ENCODE peak calls at places on chromosomes 2 and 18, in six cellular contexts. One of them, this sample, is unnamed. For H3K36me3, the result is how much of the 10 kb centered on the place peaks cover.

GRCh38 chr2:195094330-195094729 is 562.7 kb upstream of the SLC39A10 start:
- DNase-seq in mesendoderm: no peak
- DNase-seq in cardiac muscle cell: no peak
- DNase-seq in ovary: no peak
- DNase-seq in MM.1S: no peak
- DNase-seq in prostate gland: no peak
- DNase-seq in this sample: no peak

GRCh38 chr2:42328148-42328833 is 32.7 kb downstream of the COX7A2L start:
- DNase-seq in mesendoderm: no peak
- DNase-seq in cardiac muscle cell: peak
- DNase-seq in ovary: no peak
- DNase-seq in MM.1S: peak
- DNase-seq in prostate gland: no peak
- DNase-seq in this sample: no peak

GRCh38 chr2:85924522-85924921 is 35.7 kb upstream of the ST3GAL5 start:
- DNase-seq in mesendoderm: peak
- DNase-seq in cardiac muscle cell: peak
- DNase-seq in ovary: peak
- DNase-seq in MM.1S: peak
- DNase-seq in prostate gland: peak
- DNase-seq in this sample: no peak

GRCh38 chr2:53209679-53210473 is 557.7 kb upstream of the CHAC2 start:
- DNase-seq in mesendoderm: no peak
- DNase-seq in cardiac muscle cell: no peak
- DNase-seq in ovary: no peak
- DNase-seq in MM.1S: no peak
- DNase-seq in prostate gland: no peak
- DNase-seq in this sample: no peak

GRCh38 chr18:10751711-10752110 is 225.9 kb downstream of the NAPG start:
- DNase-seq in mesendoderm: no peak
- DNase-seq in cardiac muscle cell: peak
- DNase-seq in ovary: no peak
- DNase-seq in MM.1S: no peak
- DNase-seq in prostate gland: no peak
- DNase-seq in this sample: no peak

GRCh38 chr18:73409242-73409641 is 541.5 kb upstream of the NETO1 start:
- DNase-seq in mesendoderm: no peak
- DNase-seq in cardiac muscle cell: no peak
- DNase-seq in ovary: no peak
- DNase-seq in MM.1S: no peak
- DNase-seq in prostate gland: no peak
- DNase-seq in this sample: no peak

GRCh38 chr2:104250635-104251034 is 603.3 kb upstream of the POU3F3 start:
- DNase-seq in mesendoderm: no peak
- DNase-seq in cardiac muscle cell: no peak
- DNase-seq in ovary: no peak
- DNase-seq in MM.1S: no peak
- DNase-seq in prostate gland: no peak
- DNase-seq in this sample: no peak

GRCh38 chr2:47747878-47748277 is 35.1 kb upstream of the MSH6 start:
- DNase-seq in mesendoderm: no peak
- DNase-seq in cardiac muscle cell: no peak
- DNase-seq in ovary: no peak
- DNase-seq in MM.1S: no peak
- DNase-seq in prostate gland: no peak
- DNase-seq in this sample: no peak

GRCh38 chr2:176554107-176555048 is 285.1 kb downstream of the MTX2 start:
- DNase-seq in mesendoderm: peak
- DNase-seq in cardiac muscle cell: peak
- DNase-seq in ovary: peak
- DNase-seq in MM.1S: peak
- DNase-seq in prostate gland: no peak
- DNase-seq in this sample: peak

GRCh38 chr18:596288-596881 is 403 bp upstream of the CLUL1 start:
- DNase-seq in mesendoderm: peak
- DNase-seq in cardiac muscle cell: peak
- DNase-seq in ovary: peak
- DNase-seq in MM.1S: peak
- DNase-seq in prostate gland: peak
- DNase-seq in this sample: no peak

GRCh38 chr2:198883604-198884003 is 574.1 kb downstream of the SATB2 start:
- DNase-seq in mesendoderm: no peak
- DNase-seq in cardiac muscle cell: no peak
- DNase-seq in ovary: no peak
- DNase-seq in MM.1S: no peak
- DNase-seq in prostate gland: no peak
- DNase-seq in this sample: no peak

GRCh38 chr2:85957256-85957655 is 68.5 kb upstream of the ST3GAL5 start:
- DNase-seq in mesendoderm: peak
- DNase-seq in cardiac muscle cell: no peak
- DNase-seq in ovary: no peak
- DNase-seq in MM.1S: no peak
- DNase-seq in prostate gland: no peak
- DNase-seq in this sample: no peak

GRCh38 chr2:35846-36245 is 10.5 kb downstream of the FAM110C start:
- DNase-seq in mesendoderm: peak
- DNase-seq in cardiac muscle cell: no peak
- DNase-seq in ovary: no peak
- DNase-seq in MM.1S: no peak
- DNase-seq in prostate gland: peak
- DNase-seq in this sample: no peak

GRCh38 chr2:39325966-39326365 is 82.2 kb upstream of the CDKL4 start:
- DNase-seq in mesendoderm: peak
- DNase-seq in cardiac muscle cell: no peak
- DNase-seq in ovary: no peak
- DNase-seq in MM.1S: no peak
- DNase-seq in prostate gland: no peak
- DNase-seq in this sample: no peak

DNA sequence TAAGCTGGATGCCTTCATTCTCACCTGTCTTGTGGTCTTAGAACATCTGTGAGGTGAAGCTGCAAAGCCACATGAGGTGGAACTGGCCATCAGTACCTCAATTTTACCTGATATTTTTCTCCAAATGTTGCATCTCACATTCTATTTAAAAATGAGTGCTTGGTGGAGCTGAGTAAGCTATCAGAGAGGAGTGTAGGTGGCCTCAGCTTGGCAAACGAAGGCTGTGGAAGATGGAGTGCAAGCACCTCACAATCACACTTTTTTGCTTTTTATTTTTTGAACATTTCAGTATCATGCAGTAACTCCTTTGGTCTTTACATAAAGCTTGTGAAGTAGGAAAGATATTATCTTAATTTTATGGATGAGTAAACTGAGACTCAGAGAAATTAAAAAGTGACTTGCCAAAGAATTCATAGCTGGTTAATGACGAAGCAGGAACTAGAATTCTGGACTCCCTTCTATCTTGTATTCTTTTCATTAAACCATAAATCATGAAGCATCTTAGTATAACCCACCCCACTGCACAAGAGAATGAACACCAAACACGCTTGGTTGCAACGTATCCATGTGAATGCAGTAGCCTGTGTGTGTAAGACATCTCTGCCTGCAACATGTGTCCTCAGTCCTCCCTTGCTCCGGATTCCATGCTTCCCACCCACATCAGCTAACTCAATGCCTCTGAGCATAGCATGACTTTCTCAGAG is 27.2 kb downstream of the C2orf49 start:
- DNase-seq in mesendoderm: no peak
- DNase-seq in cardiac muscle cell: no peak
- DNase-seq in ovary: no peak
- DNase-seq in MM.1S: no peak
- DNase-seq in prostate gland: no peak
- DNase-seq in this sample: no peak
- H3K36me3 ChIP-seq in mesendoderm: under half
- H3K36me3 ChIP-seq in cardiac muscle cell: half or more
- H3K36me3 ChIP-seq in ovary: under half
- H3K36me3 ChIP-seq in MM.1S: under half
- H3K36me3 ChIP-seq in prostate gland: under half
- H3K36me3 ChIP-seq in this sample: under half

GRCh38 chr2:181902625-181903024 is 11.1 kb downstream of the ITPRID2 start:
- DNase-seq in mesendoderm: no peak
- DNase-seq in cardiac muscle cell: no peak
- DNase-seq in ovary: no peak
- DNase-seq in MM.1S: no peak
- DNase-seq in prostate gland: no peak
- DNase-seq in this sample: no peak
- H3K36me3 ChIP-seq in mesendoderm: under half
- H3K36me3 ChIP-seq in cardiac muscle cell: half or more
- H3K36me3 ChIP-seq in ovary: under half
- H3K36me3 ChIP-seq in MM.1S: under half
- H3K36me3 ChIP-seq in prostate gland: under half
- H3K36me3 ChIP-seq in this sample: under half

DNA sequence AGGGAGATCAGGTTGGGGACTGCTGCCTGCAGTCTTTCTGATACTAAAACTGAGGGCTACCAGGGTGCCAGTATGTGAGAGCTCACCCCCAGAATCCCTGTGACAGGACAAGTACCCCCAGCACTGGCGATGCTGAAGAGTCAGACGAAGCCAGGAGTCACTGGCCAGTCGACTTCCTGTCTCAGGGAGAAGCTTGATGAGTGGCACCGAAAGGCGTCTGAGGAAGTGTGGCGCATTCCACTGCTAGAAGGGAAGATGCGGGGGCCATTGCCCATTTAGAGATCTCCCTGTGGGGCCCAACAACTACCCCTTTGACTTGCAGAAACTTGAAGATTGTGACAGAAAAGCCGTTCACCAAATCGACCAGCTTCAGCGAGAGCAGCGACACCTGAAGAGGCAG is 22.0 kb downstream of the MXD1 start:
- DNase-seq in mesendoderm: peak
- DNase-seq in cardiac muscle cell: no peak
- DNase-seq in ovary: no peak
- DNase-seq in MM.1S: no peak
- DNase-seq in prostate gland: no peak
- DNase-seq in this sample: no peak
- H3K36me3 ChIP-seq in mesendoderm: under half
- H3K36me3 ChIP-seq in cardiac muscle cell: under half
- H3K36me3 ChIP-seq in ovary: under half
- H3K36me3 ChIP-seq in MM.1S: under half
- H3K36me3 ChIP-seq in prostate gland: under half
- H3K36me3 ChIP-seq in this sample: under half

GRCh38 chr2:241096979-241097378 is 5.1 kb downstream of the MTERF4 start:
- DNase-seq in mesendoderm: no peak
- DNase-seq in cardiac muscle cell: no peak
- DNase-seq in ovary: no peak
- DNase-seq in MM.1S: no peak
- DNase-seq in prostate gland: no peak
- DNase-seq in this sample: no peak
- H3K36me3 ChIP-seq in mesendoderm: under half
- H3K36me3 ChIP-seq in cardiac muscle cell: under half
- H3K36me3 ChIP-seq in ovary: under half
- H3K36me3 ChIP-seq in MM.1S: under half
- H3K36me3 ChIP-seq in prostate gland: under half
- H3K36me3 ChIP-seq in this sample: under half

DNA sequence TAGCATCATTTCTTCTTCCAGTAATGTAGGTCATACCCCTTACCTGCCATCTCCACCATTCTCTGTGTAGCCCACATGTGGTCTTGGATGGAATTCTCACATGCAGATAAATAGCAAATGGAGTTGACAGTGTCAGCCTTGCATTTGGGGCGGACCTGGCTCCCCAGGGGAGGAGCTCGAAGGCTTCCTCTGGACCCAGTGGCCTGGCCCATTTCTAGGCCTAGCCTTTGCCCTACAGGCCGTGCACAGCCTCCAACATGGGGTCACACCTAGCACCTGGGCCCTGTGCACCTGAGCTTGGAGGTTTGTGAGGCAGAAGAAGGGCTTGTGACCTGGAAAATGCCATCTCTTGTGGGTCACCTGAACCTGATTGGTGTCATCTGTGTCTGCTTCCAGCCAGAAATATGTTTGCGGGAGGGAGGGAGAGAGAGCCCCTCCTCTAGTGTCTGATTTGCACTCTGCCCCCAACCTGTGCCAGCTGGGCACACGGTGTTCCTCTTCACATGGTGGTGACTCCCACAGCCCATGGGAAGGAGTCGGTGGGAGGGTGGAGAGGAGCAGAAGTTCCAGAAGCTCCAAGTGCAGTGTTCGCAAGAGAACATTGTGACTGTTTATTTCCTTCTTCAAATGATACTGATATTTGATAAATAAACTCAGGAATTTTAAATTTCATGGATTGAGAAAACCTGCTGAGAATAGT is 33.0 kb downstream of the ITGB1BP1 start:
- DNase-seq in mesendoderm: no peak
- DNase-seq in cardiac muscle cell: no peak
- DNase-seq in ovary: peak
- DNase-seq in MM.1S: no peak
- DNase-seq in prostate gland: no peak
- DNase-seq in this sample: no peak
- H3K36me3 ChIP-seq in mesendoderm: under half
- H3K36me3 ChIP-seq in cardiac muscle cell: under half
- H3K36me3 ChIP-seq in ovary: under half
- H3K36me3 ChIP-seq in MM.1S: under half
- H3K36me3 ChIP-seq in prostate gland: under half
- H3K36me3 ChIP-seq in this sample: under half

GRCh38 chr2:217884985-217885384 is 117.8 kb downstream of the TNS1 start:
- DNase-seq in mesendoderm: no peak
- DNase-seq in cardiac muscle cell: no peak
- DNase-seq in ovary: no peak
- DNase-seq in MM.1S: no peak
- DNase-seq in prostate gland: no peak
- DNase-seq in this sample: no peak
- H3K36me3 ChIP-seq in mesendoderm: under half
- H3K36me3 ChIP-seq in cardiac muscle cell: under half
- H3K36me3 ChIP-seq in ovary: under half
- H3K36me3 ChIP-seq in MM.1S: under half
- H3K36me3 ChIP-seq in prostate gland: under half
- H3K36me3 ChIP-seq in this sample: under half

DNA sequence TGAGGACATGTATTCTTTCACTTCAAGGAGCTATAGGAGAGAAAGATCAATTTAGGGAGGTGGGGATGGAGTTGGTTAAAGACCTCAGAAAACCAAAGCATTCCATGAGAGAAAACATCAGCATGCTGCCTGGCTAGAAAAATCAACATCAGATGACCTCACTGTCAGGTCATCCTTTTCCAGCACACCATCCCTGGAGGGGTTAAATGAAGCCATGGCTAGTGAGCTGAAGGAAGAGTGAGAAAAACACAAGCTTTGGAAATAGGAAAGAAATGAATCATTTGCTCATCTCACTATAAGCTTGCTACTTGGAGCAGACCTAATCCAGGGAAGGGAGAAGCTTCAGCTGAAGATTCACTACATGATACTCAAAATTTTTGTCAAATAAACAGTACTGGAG is 109.5 kb upstream of the ITGB6 start:
- DNase-seq in mesendoderm: peak
- DNase-seq in cardiac muscle cell: no peak
- DNase-seq in ovary: no peak
- DNase-seq in MM.1S: no peak
- DNase-seq in prostate gland: no peak
- DNase-seq in this sample: no peak
- H3K36me3 ChIP-seq in mesendoderm: under half
- H3K36me3 ChIP-seq in cardiac muscle cell: under half
- H3K36me3 ChIP-seq in ovary: under half
- H3K36me3 ChIP-seq in MM.1S: under half
- H3K36me3 ChIP-seq in prostate gland: under half
- H3K36me3 ChIP-seq in this sample: under half

This sample was measured in aorta.